ENCODE peak calls at places on chromosomes 5 and 9, in seven cellular contexts. One of them, this sample, is unnamed.

GRCh38 chr5:116137544-116138378 is 52.9 kb downstream of the COMMD10 start:
- DNase-seq in upper lobe of right lung: no peak
- DNase-seq in GM12865: peak; percentile 52
- DNase-seq in caudate nucleus: no peak
- DNase-seq in NCI-H2029: peak; percentile 33
- DNase-seq in posterior vena cava: no peak
- DNase-seq in left ventricle myocardium inferior: no peak
- DNase-seq in this sample: no peak

GRCh38 chr9:116555102-116555501 is 132.0 kb upstream of the TRIM32 start:
- DNase-seq in caudate nucleus: no peak
- DNase-seq in upper lobe of right lung: no peak
- DNase-seq in GM12865: no peak
- DNase-seq in NCI-H2029: no peak
- DNase-seq in posterior vena cava: no peak
- DNase-seq in left ventricle myocardium inferior: peak; percentile 51
- DNase-seq in this sample: no peak

GRCh38 chr5:16453609-16454008 is 12.0 kb downstream of the ZNF622 start:
- DNase-seq in caudate nucleus: no peak
- DNase-seq in upper lobe of right lung: no peak
- DNase-seq in GM12865: no peak
- DNase-seq in left ventricle myocardium inferior: no peak
- DNase-seq in NCI-H2029: no peak
- DNase-seq in posterior vena cava: no peak
- DNase-seq in this sample: peak; percentile 52

GRCh38 chr5:59328801-59329296 is 564.7 kb downstream of the PDE4D start:
- DNase-seq in posterior vena cava: no peak
- DNase-seq in NCI-H2029: peak; percentile 32
- DNase-seq in caudate nucleus: no peak
- DNase-seq in left ventricle myocardium inferior: peak; percentile 22
- DNase-seq in GM12865: no peak
- DNase-seq in upper lobe of right lung: no peak
- DNase-seq in this sample: no peak

GRCh38 chr9:4382722-4383317 is 83.0 kb upstream of the GLIS3 start:
- DNase-seq in NCI-H2029: no peak
- DNase-seq in posterior vena cava: no peak
- DNase-seq in caudate nucleus: no peak
- DNase-seq in upper lobe of right lung: no peak
- DNase-seq in GM12865: peak; percentile 59
- DNase-seq in left ventricle myocardium inferior: no peak
- DNase-seq in this sample: peak; percentile 18

GRCh38 chr9:91089405-91090131 is 272.1 kb downstream of the AUH start:
- DNase-seq in GM12865: peak; percentile 33
- DNase-seq in caudate nucleus: no peak
- DNase-seq in posterior vena cava: no peak
- DNase-seq in NCI-H2029: no peak
- DNase-seq in upper lobe of right lung: no peak
- DNase-seq in left ventricle myocardium inferior: no peak
- DNase-seq in this sample: peak; percentile 21

GRCh38 chr5:123344819-123345426 is 78.3 kb downstream of the CEP120 start:
- DNase-seq in posterior vena cava: no peak
- DNase-seq in upper lobe of right lung: no peak
- DNase-seq in caudate nucleus: no peak
- DNase-seq in GM12865: peak; percentile 13
- DNase-seq in left ventricle myocardium inferior: no peak
- DNase-seq in NCI-H2029: peak; percentile 6
- DNase-seq in this sample: no peak

GRCh38 chr5:96733771-96734498 is 71.8 kb downstream of the CAST start:
- DNase-seq in NCI-H2029: no peak
- DNase-seq in upper lobe of right lung: no peak
- DNase-seq in caudate nucleus: no peak
- DNase-seq in GM12865: no peak
- DNase-seq in left ventricle myocardium inferior: no peak
- DNase-seq in posterior vena cava: no peak
- DNase-seq in this sample: no peak

GRCh38 chr9:131977074-131977838 is 102.4 kb downstream of the MED27 start:
- DNase-seq in left ventricle myocardium inferior: no peak
- DNase-seq in GM12865: no peak
- DNase-seq in upper lobe of right lung: no peak
- DNase-seq in caudate nucleus: no peak
- DNase-seq in NCI-H2029: no peak
- DNase-seq in posterior vena cava: no peak
- DNase-seq in this sample: no peak

GRCh38 chr9:129949821-129950220 is 93.2 kb downstream of the FNBP1 start:
- DNase-seq in left ventricle myocardium inferior: no peak
- DNase-seq in caudate nucleus: no peak
- DNase-seq in posterior vena cava: no peak
- DNase-seq in GM12865: no peak
- DNase-seq in NCI-H2029: no peak
- DNase-seq in upper lobe of right lung: no peak
- DNase-seq in this sample: no peak

GRCh38 chr5:7422719-7423118 is 26.8 kb downstream of the ADCY2 start:
- DNase-seq in upper lobe of right lung: no peak
- DNase-seq in caudate nucleus: no peak
- DNase-seq in GM12865: no peak
- DNase-seq in NCI-H2029: no peak
- DNase-seq in left ventricle myocardium inferior: no peak
- DNase-seq in posterior vena cava: no peak
- DNase-seq in this sample: no peak

GRCh38 chr5:172931001-172931536 is 28.2 kb upstream of the RPL26L1 start:
- DNase-seq in left ventricle myocardium inferior: no peak
- DNase-seq in posterior vena cava: peak; percentile 92
- DNase-seq in upper lobe of right lung: no peak
- DNase-seq in caudate nucleus: no peak
- DNase-seq in GM12865: peak; percentile 54
- DNase-seq in NCI-H2029: no peak
- DNase-seq in this sample: no peak

GRCh38 chr5:36728697-36729543 is 122.5 kb downstream of the SLC1A3 start:
- DNase-seq in left ventricle myocardium inferior: no peak
- DNase-seq in caudate nucleus: no peak
- DNase-seq in posterior vena cava: no peak
- DNase-seq in GM12865: peak; percentile 80
- DNase-seq in upper lobe of right lung: no peak
- DNase-seq in NCI-H2029: peak; percentile 11
- DNase-seq in this sample: peak; percentile 43

GRCh38 chr5:179345429-179346321 is at the start of gene ADAMTS2:
- DNase-seq in GM12865: no peak
- DNase-seq in NCI-H2029: no peak
- DNase-seq in caudate nucleus: peak; percentile 67
- DNase-seq in left ventricle myocardium inferior: peak; percentile 73
- DNase-seq in upper lobe of right lung: no peak
- DNase-seq in posterior vena cava: peak; percentile 90
- DNase-seq in this sample: no peak

GRCh38 chr9:137226338-137227056 is 805 bp upstream of the RNF224 start:
- DNase-seq in GM12865: no peak
- DNase-seq in posterior vena cava: no peak
- DNase-seq in left ventricle myocardium inferior: no peak
- DNase-seq in caudate nucleus: no peak
- DNase-seq in upper lobe of right lung: no peak
- DNase-seq in NCI-H2029: no peak
- DNase-seq in this sample: no peak

GRCh38 chr9:120235081-120235480 is 344.9 kb downstream of the CDK5RAP2 start:
- DNase-seq in NCI-H2029: no peak
- DNase-seq in GM12865: no peak
- DNase-seq in posterior vena cava: no peak
- DNase-seq in upper lobe of right lung: no peak
- DNase-seq in left ventricle myocardium inferior: no peak
- DNase-seq in caudate nucleus: no peak
- DNase-seq in this sample: peak; percentile 16

GRCh38 chr5:143014017-143014651 is 244.0 kb downstream of the ARHGAP26 start:
- DNase-seq in upper lobe of right lung: peak; percentile 79
- DNase-seq in GM12865: peak; percentile 62
- DNase-seq in NCI-H2029: no peak
- DNase-seq in posterior vena cava: no peak
- DNase-seq in left ventricle myocardium inferior: peak; percentile 29
- DNase-seq in caudate nucleus: no peak
- DNase-seq in this sample: no peak

This sample was measured in DMS153.